ENCODE peak calls at places on chromosomes 2 and 18, in five cellular contexts. P is adrenal gland, H is tibial artery, F is choroid plexus epithelial cell, M is HFF-Myc. E is an unnamed sample.
A peak's percentile ranks its signal among the peaks of the same experiment; 100 is the strongest.

GRCh38 chr18:58578321-58578720 is 50.6 kb downstream of the ALPK2 start:
- DNase-seq in P (no peak), H (no peak), F (peak; percentile 47), M (no peak), E (no peak)

GRCh38 chr2:111634050-111634784 is 249.8 kb downstream of the ANAPC1 start:
- DNase-seq in P (no peak), H (no peak), F (peak; percentile 70), M (no peak), E (no peak)

GRCh38 chr18:48924621-48925601 is 25.9 kb downstream of the SMAD7 start:
- DNase-seq in P (no peak), H (no peak), F (no peak), M (no peak), E (no peak)

GRCh38 chr2:237320801-237321563 is 93.0 kb downstream of the COL6A3 start:
- DNase-seq in P (no peak), H (peak; percentile 92), F (no peak), M (no peak), E (no peak)

GRCh38 chr2:127117603-127118002 is 10.6 kb upstream of the BIN1 start:
- DNase-seq in P (no peak), H (no peak), F (no peak), M (no peak), E (no peak)

GRCh38 chr18:45589559-45590041 is 25.7 kb upstream of the SLC14A2 start:
- DNase-seq in P (no peak), H (no peak), F (peak; percentile 94), M (peak; percentile 96), E (peak; percentile 80)

GRCh38 chr18:78878335-78878734 is 101.3 kb upstream of the SALL3 start:
- DNase-seq in P (no peak), H (no peak), F (no peak), M (no peak), E (no peak)

GRCh38 chr2:26969089-26969844 is 1.2 kb upstream of the MAPRE3 start:
- DNase-seq in P (no peak), H (no peak), F (peak; percentile 84), M (no peak), E (no peak)

GRCh38 chr2:136117391-136117841 is 533 bp downstream of the CXCR4 start:
- DNase-seq in P (peak; percentile 43), H (no peak), F (peak; percentile 46), M (no peak), E (no peak)

GRCh38 chr2:69163109-69163508 is 150.1 kb downstream of the ANTXR1 start:
- DNase-seq in P (no peak), H (peak; percentile 52), F (peak; percentile 96), M (no peak), E (no peak)

GRCh38 chr2:206520450-206520849 is 77.1 kb downstream of the ADAM23 start:
- DNase-seq in P (no peak), H (no peak), F (no peak), M (no peak), E (no peak)

GRCh38 chr2:43539991-43540860 is 55.6 kb downstream of the THADA start:
- DNase-seq in P (peak; percentile 76), H (peak; percentile 92), F (peak; percentile 97), M (peak; percentile 97), E (peak; percentile 95)

GRCh38 chr2:96116424-96116878 is at the start of gene ADRA2B:
- DNase-seq in P (peak; percentile 42), H (no peak), F (peak; percentile 31), M (no peak), E (no peak)

GRCh38 chr2:169089182-169089581 is 19.8 kb downstream of the DHRS9 start:
- DNase-seq in P (no peak), H (no peak), F (no peak), M (no peak), E (no peak)

GRCh38 chr2:225025917-225026571 is 16.2 kb downstream of the DOCK10 start:
- DNase-seq in P (no peak), H (no peak), F (peak; percentile 97), M (no peak), E (peak; percentile 61)

GRCh38 chr2:116467243-116467642 is 1347.2 kb upstream of the DDX18 start:
- DNase-seq in P (no peak), H (no peak), F (no peak), M (no peak), E (no peak)

GRCh38 chr2:136327162-136327852 is 209.4 kb upstream of the CXCR4 start:
- DNase-seq in P (no peak), H (no peak), F (peak; percentile 2), M (peak; percentile 26), E (no peak)

GRCh38 chr2:241217320-241218031 is 29.0 kb downstream of the ANO7 start:
- DNase-seq in P (peak; percentile 80), H (peak; percentile 67), F (peak; percentile 63), M (no peak), E (no peak)
- TF ChIP-seq CTCF in P (no peak), H (no peak), F (no peak), M (no peak), E (no peak)

GRCh38 chr2:143284087-143284675 is 155.0 kb downstream of the ARHGAP15 start:
- DNase-seq in P (no peak), H (no peak), F (peak; percentile 75), M (no peak), E (peak; percentile 3)
- TF ChIP-seq CTCF in P (peak; percentile 57), H (no peak), F (peak; percentile 90), M (peak; percentile 85), E (peak; percentile 76)

GRCh38 chr2:28062867-28063266 is 172.3 kb downstream of the BABAM2 start:
- DNase-seq in P (no peak), H (no peak), F (no peak), M (no peak), E (no peak)
- TF ChIP-seq CTCF in P (no peak), H (no peak), F (no peak), M (no peak), E (no peak)

DNA sequence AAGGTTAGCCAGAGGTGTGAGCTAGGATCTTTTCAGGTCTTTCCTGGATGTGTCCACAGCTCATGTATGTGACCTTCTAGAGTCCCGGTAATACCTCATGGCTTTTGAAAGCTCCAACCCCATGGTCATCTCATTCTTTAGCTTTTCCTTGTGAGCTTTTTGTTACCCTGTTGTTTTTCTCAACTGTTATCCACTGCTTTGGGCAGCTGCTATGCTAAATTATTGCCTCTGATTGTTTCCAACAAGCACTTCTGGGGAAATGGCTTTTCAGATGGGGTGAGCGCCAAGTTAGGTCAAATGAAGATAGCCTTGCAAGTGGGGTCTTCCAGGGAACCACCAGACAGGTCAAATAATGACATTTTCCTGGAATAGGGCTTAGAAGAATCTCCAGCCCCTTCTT is 27.9 kb downstream of the ME2 start:
- DNase-seq in P (no peak), H (no peak), F (no peak), M (no peak), E (no peak)
- TF ChIP-seq CTCF in P (no peak), H (no peak), F (no peak), M (no peak), E (no peak)

DNA sequence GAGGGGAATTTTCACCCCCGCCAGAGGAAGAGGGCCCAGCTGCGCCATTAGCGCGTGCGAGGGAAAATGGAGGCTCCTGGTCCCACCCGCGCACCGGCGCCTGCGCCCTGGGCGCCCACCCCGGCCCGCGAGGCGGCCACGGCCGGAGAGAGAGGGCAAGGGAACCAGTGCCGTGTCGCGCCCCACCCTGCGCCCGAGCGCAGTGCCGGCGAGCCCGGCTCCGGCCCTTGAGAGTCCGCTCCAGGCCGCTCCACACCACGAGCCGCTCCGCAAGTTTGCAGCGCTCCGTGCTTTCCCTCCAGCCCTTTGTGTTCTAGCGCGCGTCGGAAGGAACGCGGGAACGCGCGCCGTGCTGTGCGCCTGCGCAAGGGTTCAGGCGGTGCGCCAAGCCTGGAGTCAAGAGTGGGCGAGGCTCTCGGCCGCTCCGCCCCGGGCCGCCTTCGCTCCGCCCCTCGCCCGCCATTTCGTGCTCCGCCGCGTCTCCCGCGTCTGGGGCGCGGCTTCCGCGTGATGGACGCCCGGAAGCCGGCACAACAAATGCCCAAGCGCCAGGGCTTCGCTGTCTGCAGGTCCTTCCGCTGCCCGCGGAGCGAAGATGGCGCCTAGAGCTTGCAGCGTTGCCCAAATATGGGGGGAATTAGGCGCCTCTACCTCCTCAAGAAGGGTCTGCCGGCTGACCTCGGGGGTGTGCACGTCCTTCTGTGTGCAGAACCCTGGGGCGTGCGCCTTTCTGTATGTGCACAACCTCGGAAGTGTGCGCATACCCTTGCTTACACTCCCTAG is 46.1 kb upstream of the PTMA start:
- DNase-seq in P (peak; percentile 98), H (peak; percentile 91), F (peak; percentile 98), M (peak; percentile 92), E (peak; percentile 92)
- TF ChIP-seq CTCF in P (no peak), H (no peak), F (no peak), M (no peak), E (no peak)

GRCh38 chr2:23624378-23624777 is 239.4 kb downstream of the KLHL29 start:
- DNase-seq in P (no peak), H (no peak), F (peak; percentile 19), M (no peak), E (no peak)
- TF ChIP-seq CTCF in P (peak; percentile 27), H (no peak), F (peak; percentile 70), M (peak; percentile 73), E (peak; percentile 33)